ENCODE peak calls at places on chromosomes 7 and 10, in five cellular contexts. O is heart left ventricle; I is lung; V is CD8-positive, alpha-beta T cell; Z is left ventricle myocardium inferior. Y is an unnamed sample.

GRCh38 chr7:30804078-30804661 is 33.0 kb downstream of the MINDY4 start:
- DNase-seq in V (no peak), I (no peak), O (no peak), Z (no peak), Y (no peak)

GRCh38 chr7:5702876-5703571 is 78.4 kb downstream of the RNF216 start:
- DNase-seq in Z (peak; percentile 61), O (peak; percentile 64), I (no peak), V (no peak), Y (no peak)

GRCh38 chr10:5655003-5655600 is 11.3 kb downstream of the ASB13 start:
- DNase-seq in V (no peak), Z (no peak), O (no peak), I (no peak), Y (no peak)

GRCh38 chr10:100598166-100598565 is 62.4 kb downstream of the HIF1AN start:
- DNase-seq in I (no peak), V (no peak), O (no peak), Z (no peak), Y (no peak)

GRCh38 chr10:95517536-95518454 is 43.4 kb downstream of the SORBS1 start:
- DNase-seq in Z (no peak), O (no peak), I (no peak), V (no peak), Y (no peak)

GRCh38 chr10:70978181-70978580 is 89.8 kb upstream of the PCBD1 start:
- DNase-seq in Z (no peak), O (no peak), V (no peak), I (no peak), Y (no peak)

GRCh38 chr10:9634466-9634865 is 1383.2 kb upstream of the CELF2 start:
- DNase-seq in V (no peak), I (no peak), Z (no peak), O (no peak), Y (no peak)

GRCh38 chr10:63759335-63759734 is 238.1 kb downstream of the REEP3 start:
- DNase-seq in V (no peak), I (no peak), Z (no peak), O (no peak), Y (no peak)

GRCh38 chr7:52741670-52742069 is 293.8 kb upstream of the POM121L12 start:
- DNase-seq in I (no peak), Z (no peak), O (no peak), V (no peak), Y (no peak)

GRCh38 chr7:148883233-148884048 is 650 bp downstream of the EZH2 start:
- DNase-seq in V (peak; percentile 66), Z (peak; percentile 34), O (peak; percentile 45), I (peak; percentile 34), Y (peak; percentile 33)

GRCh38 chr7:51078653-51079052 is 238.0 kb downstream of the COBL start:
- DNase-seq in O (no peak), I (no peak), V (no peak), Z (no peak), Y (no peak)

GRCh38 chr10:112732277-112732891 is 217.7 kb upstream of the TCF7L2 start:
- DNase-seq in Z (no peak), O (no peak), V (no peak), I (no peak), Y (no peak)

GRCh38 chr7:105863876-105864275 is 12.5 kb downstream of the ATXN7L1 start:
- DNase-seq in V (no peak), O (no peak), I (no peak), Z (no peak), Y (no peak)

GRCh38 chr7:143884276-143884977 is 17.5 kb downstream of the TCAF1 start:
- DNase-seq in V (no peak), I (no peak), O (no peak), Z (no peak), Y (no peak)

GRCh38 chr10:28906011-28906411 is 228.7 kb downstream of the BAMBI start:
- DNase-seq in Z (no peak), V (no peak), I (no peak), O (no peak), Y (no peak)

GRCh38 chr7:101166909-101167644 is 1.7 kb upstream of the VGF start:
- DNase-seq in Z (no peak), O (no peak), I (no peak), V (no peak), Y (no peak)

GRCh38 chr10:71085689-71086438 is 126.5 kb upstream of the UNC5B start:
- DNase-seq in I (peak; percentile 21), V (peak; percentile 42), Z (no peak), O (peak; percentile 19), Y (no peak)

GRCh38 chr7:25515876-25516275 is 287.6 kb upstream of the NPVF start:
- DNase-seq in O (no peak), Z (no peak), V (no peak), I (no peak), Y (no peak)

GRCh38 chr10:124325658-124325965 is 93.1 kb downstream of the OAT start:
- DNase-seq in O (no peak), Z (no peak), V (no peak), I (no peak), Y (no peak)

GRCh38 chr7:13829914-13830603 is 159.4 kb downstream of the ETV1 start:
- DNase-seq in O (peak; percentile 30), Z (no peak), I (no peak), V (no peak), Y (no peak)

GRCh38 chr10:123445336-123445735 is 220.8 kb upstream of the GPR26 start:
- DNase-seq in O (no peak), I (no peak), V (no peak), Z (no peak), Y (no peak)

GRCh38 chr10:68829494-68829893 is 2.2 kb downstream of the STOX1 start:
- DNase-seq in I (no peak), V (no peak), Z (no peak), O (no peak), Y (no peak)

GRCh38 chr10:15158972-15159371 is 9.5 kb downstream of the NMT2 start:
- DNase-seq in Z (no peak), O (no peak), I (no peak), V (no peak), Y (no peak)

GRCh38 chr10:110279062-110279986 is 25.4 kb downstream of the SMNDC1 start:
- DNase-seq in Z (no peak), O (peak; percentile 45), V (no peak), I (no peak), Y (peak; percentile 67)

GRCh38 chr7:112770051-112770450 is 20.1 kb downstream of the TMEM168 start:
- DNase-seq in I (no peak), O (no peak), Z (no peak), V (no peak), Y (no peak)

GRCh38 chr7:87926581-87927461 is 7.2 kb upstream of the ADAM22 start:
- DNase-seq in Z (no peak), O (no peak), I (no peak), V (no peak), Y (no peak)

GRCh38 chr10:128047337-128047736 is 78.9 kb downstream of the MKI67 start:
- DNase-seq in O (peak; percentile 78), V (peak; percentile 86), Z (peak; percentile 71), I (peak; percentile 87), Y (peak; percentile 27)

GRCh38 chr10:128046156-128046933 is 79.9 kb downstream of the MKI67 start:
- DNase-seq in V (no peak), O (peak; percentile 27), Z (no peak), I (no peak), Y (no peak)

GRCh38 chr10:128049226-128050010 is 76.8 kb downstream of the MKI67 start:
- DNase-seq in O (peak; percentile 26), Z (no peak), V (no peak), I (no peak), Y (no peak)

GRCh38 chr10:128046934-128047251 is 79.3 kb downstream of the MKI67 start:
- DNase-seq in Z (no peak), O (no peak), I (no peak), V (no peak), Y (no peak)

DNA sequence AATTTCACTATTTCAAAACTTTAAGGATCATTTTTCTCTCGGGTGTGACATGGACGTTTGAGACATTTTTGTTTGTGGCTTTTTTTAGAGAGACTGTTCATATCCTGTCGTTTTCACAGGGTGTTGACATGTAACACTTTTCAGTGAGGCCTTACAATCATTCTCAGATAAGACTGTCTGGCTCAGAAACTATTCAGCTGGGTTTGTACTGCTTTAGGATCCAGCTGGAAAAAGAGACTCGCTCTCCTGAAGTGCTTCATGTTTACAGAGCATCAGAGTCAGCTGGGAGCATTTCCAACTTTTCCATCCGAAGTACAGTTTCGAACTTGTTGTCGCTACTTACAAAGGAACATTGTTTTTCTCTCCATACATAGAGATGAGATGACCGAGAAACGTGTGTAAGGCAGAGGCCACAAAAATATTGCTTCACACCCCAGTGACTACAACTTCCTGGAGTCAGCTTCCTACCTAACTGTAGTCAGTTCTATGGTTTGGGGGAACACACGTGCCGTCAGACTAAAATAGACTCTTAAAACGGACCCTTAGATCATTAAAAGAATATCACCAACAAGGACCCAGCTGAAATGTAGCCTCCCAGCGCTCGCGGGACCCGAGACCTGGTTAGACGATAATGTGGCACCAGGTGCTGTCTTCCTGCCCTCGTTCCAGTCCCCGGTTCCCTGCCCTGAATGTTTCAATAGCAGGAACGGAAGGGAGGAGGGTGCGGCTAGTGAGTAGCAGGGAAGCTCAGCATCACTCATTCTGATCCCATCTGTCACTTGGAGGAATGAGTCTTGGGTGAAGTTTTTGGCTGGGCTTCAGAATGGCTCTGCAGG is 78.0 kb downstream of the MKI67 start:
- DNase-seq in V (no peak), Z (no peak), O (peak; percentile 58), I (no peak), Y (no peak)
- H3K27ac ChIP-seq in V (peak overlapping the region; percentile 83), Z (peak overlapping the region; percentile 80), O (peak overlapping the region; percentile 73), I (peak overlapping the region; percentile 87), Y (no peak overlapping the region)

GRCh38 chr7:31948041-31948440 is 122.2 kb downstream of the PDE1C start:
- DNase-seq in Z (no peak), I (no peak), V (no peak), O (no peak), Y (no peak)
- H3K27ac ChIP-seq in Z (no peak overlapping the region), I (no peak overlapping the region), V (no peak overlapping the region), O (no peak overlapping the region), Y (no peak overlapping the region)

GRCh38 chr7:44461387-44461786 is 29.1 kb downstream of the NUDCD3 start:
- DNase-seq in O (no peak), I (no peak), Z (no peak), V (no peak), Y (no peak)
- H3K27ac ChIP-seq in O (no peak overlapping the region), I (no peak overlapping the region), Z (no peak overlapping the region), V (no peak overlapping the region), Y (no peak overlapping the region)

DNA sequence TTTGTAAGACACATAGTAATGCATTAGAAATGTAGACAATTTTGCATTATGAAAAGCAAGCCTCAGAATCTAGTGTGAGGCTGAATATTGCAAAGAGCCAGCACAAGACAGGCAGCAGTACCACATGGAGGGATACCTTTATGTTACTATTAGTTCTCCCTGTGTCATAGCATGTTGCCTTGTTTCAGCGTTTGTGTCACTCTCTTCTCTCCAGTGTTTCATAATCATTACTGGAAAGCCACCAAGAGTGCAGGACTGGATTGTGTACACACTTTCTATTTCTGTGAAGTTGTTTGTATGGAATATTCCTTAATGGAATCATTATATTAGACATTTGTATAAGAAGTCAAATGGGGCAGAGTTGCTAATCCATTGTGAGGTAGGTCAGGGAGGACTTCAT is 8.6 kb downstream of the AHR start:
- DNase-seq in Z (no peak), O (no peak), V (no peak), I (no peak), Y (no peak)
- H3K27ac ChIP-seq in Z (peak overlapping the region; percentile 97), O (peak overlapping the region; percentile 53), V (no peak overlapping the region), I (peak overlapping the region; percentile 73), Y (peak overlapping the region; percentile 87)

Y was measured in uterus.